ENCODE peak calls at places on chromosomes 16 and 17, in five cellular contexts. T is IMR-90, J is cardiac muscle cell, F is SJSA1, L is mesendoderm. Q is an unnamed sample.

GRCh38 chr17:20127660-20128413 is 118.7 kb downstream of the SPECC1 start:
- DNase-seq in T (peak; percentile 94), J (peak; percentile 12), F (peak; percentile 43), L (no peak), Q (no peak)

GRCh38 chr17:39671651-39672521 is 3.6 kb downstream of the PNMT start:
- DNase-seq in T (peak; percentile 27), J (peak; percentile 54), F (no peak), L (peak; percentile 70), Q (no peak)

GRCh38 chr17:50264263-50265113 is 9.8 kb upstream of the TMEM92 start:
- DNase-seq in T (peak; percentile 51), J (no peak), F (no peak), L (no peak), Q (no peak)

GRCh38 chr16:86639354-86639753 is 61.0 kb downstream of the FOXL1 start:
- DNase-seq in T (no peak), J (no peak), F (no peak), L (no peak), Q (no peak)

GRCh38 chr16:15777533-15778203 is 79.2 kb downstream of the MYH11 start:
- DNase-seq in T (peak; percentile 61), J (peak; percentile 75), F (peak; percentile 11), L (peak; percentile 90), Q (no peak)

GRCh38 chr17:61335105-61335844 is 64.4 kb upstream of the TBX2 start:
- DNase-seq in T (peak; percentile 93), J (peak; percentile 34), F (no peak), L (no peak), Q (no peak)

GRCh38 chr16:57184890-57185445 is 871 bp downstream of the PSME3IP1 start:
- DNase-seq in T (no peak), J (no peak), F (no peak), L (peak; percentile 11), Q (no peak)

GRCh38 chr17:1347681-1348318 is 52.2 kb downstream of the YWHAE start:
- DNase-seq in T (peak; percentile 16), J (no peak), F (peak; percentile 52), L (no peak), Q (no peak)

GRCh38 chr17:59707971-59708425 is 544 bp downstream of the VMP1 start:
- DNase-seq in T (no peak), J (no peak), F (no peak), L (no peak), Q (no peak)

GRCh38 chr16:49352923-49353322 is 20.7 kb upstream of the C16orf78 start:
- DNase-seq in T (no peak), J (peak; percentile 11), F (no peak), L (peak; percentile 87), Q (no peak)

GRCh38 chr17:7837375-7838290 is 3.6 kb downstream of the KDM6B start:
- DNase-seq in T (no peak), J (no peak), F (no peak), L (peak; percentile 51), Q (no peak)

DNA sequence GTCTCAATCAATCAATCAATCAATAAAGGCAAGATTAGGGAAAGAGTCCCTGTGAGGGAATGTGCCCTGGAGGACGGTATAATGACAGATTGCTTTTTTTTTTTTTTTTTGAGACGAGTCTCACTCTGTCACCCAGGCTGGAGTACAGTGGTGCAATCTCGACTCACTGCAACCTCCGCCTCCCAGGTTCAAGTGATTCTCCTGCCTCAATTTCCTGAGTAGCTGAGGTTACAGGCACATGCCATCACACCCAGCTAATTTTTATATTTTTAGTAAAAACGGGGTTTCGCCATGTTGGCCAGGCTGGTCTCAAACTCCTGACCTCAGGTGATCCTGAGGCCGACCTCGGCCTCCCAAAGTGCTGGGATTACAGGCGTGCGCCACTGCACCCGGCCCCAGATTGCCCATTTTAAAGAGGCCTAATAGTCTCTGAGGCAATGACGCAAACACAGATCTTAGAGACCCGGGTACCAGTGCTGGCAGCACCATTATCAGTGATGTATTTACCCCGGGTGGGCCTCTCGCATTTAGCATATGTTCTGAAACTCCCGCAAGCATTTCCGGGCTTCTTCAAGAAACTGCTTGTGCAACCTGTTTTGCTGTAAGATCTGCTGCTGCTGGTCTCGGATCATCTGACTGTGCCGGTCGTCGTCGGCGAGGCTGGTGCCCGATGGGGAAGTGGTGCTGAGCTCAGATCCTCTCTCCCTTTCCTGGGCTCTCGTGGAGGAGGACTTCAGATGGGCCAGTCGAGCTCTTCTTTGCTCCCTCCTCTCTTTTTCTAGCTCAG is 12.7 kb downstream of the CEP295NL start:
- DNase-seq in T (no peak), J (no peak), F (no peak), L (no peak), Q (no peak)
- H3K4me1 ChIP-seq in T (peaks cover 20% of the 10 kb centered on the region), J (no peaks in the 10 kb centered on the region), F (peaks cover 11% of the 10 kb centered on the region), L (no peaks in the 10 kb centered on the region), Q (peaks cover 12% of the 10 kb centered on the region)

DNA sequence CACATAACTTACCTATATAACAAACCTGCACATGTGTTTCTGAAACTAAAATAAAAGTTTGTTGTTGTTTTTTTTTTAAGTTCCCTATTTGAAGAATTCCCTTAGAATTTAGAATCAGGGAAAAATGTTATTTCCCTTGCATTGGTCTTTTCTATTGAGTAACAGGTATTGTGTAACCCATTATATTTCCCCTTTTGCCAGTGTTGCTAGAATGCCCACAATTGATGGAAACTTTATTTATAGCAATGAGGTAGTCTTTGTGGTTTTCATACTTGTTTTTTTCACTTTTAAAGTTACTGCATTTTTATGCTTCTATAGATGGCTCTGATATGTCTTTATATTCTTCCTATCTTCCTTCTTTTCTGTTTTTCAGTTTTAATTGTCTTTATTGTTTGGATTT is 3.9 kb downstream of the NLRP1 start:
- DNase-seq in T (peak; percentile 35), J (peak; percentile 53), F (no peak), L (no peak), Q (no peak)
- H3K4me3 ChIP-seq in T (no peak overlapping the region), J (no peak overlapping the region), F (no peak overlapping the region), L (no peak overlapping the region), Q (no peak overlapping the region)

GRCh38 chr16:88390265-88390664 is 7.5 kb downstream of the ZNF469 start:
- DNase-seq in T (no peak), J (no peak), F (no peak), L (no peak), Q (no peak)
- H3K27ac ChIP-seq in T (no peak overlapping the region), J (no peak overlapping the region), F (no peak overlapping the region), L (no peak overlapping the region), Q (no peak overlapping the region)

GRCh38 chr16:69932691-69933392 is 18.3 kb upstream of the CLEC18A start:
- DNase-seq in T (no peak), J (no peak), F (no peak), L (no peak), Q (no peak)
- H3K4me1 ChIP-seq in T (peaks cover 2% of the 10 kb centered on the region), J (peaks cover 27% of the 10 kb centered on the region), F (peaks cover 21% of the 10 kb centered on the region), L (no peaks in the 10 kb centered on the region), Q (no peaks in the 10 kb centered on the region)

GRCh38 chr17:63991611-63992010 is 6.5 kb upstream of the PRR29 start:
- DNase-seq in T (no peak), J (no peak), F (no peak), L (no peak), Q (no peak)

GRCh38 chr17:63987616-63988478 is 10.3 kb upstream of the PRR29 start:
- DNase-seq in T (no peak), J (no peak), F (no peak), L (no peak), Q (no peak)

GRCh38 chr17:63989622-63990345 is 8.4 kb upstream of the PRR29 start:
- DNase-seq in T (no peak), J (no peak), F (no peak), L (no peak), Q (no peak)

GRCh38 chr17:63986842-63987615 is 11.1 kb upstream of the PRR29 start:
- DNase-seq in T (no peak), J (no peak), F (no peak), L (no peak), Q (no peak)

GRCh38 chr17:63988741-63989621 is 9.2 kb upstream of the PRR29 start:
- DNase-seq in T (no peak), J (peak; percentile 42), F (no peak), L (peak; percentile 64), Q (no peak)
- H3K4me3 ChIP-seq in T (no peak overlapping the region), J (no peak overlapping the region), F (no peak overlapping the region), L (no peak overlapping the region), Q (no peak overlapping the region)

DNA sequence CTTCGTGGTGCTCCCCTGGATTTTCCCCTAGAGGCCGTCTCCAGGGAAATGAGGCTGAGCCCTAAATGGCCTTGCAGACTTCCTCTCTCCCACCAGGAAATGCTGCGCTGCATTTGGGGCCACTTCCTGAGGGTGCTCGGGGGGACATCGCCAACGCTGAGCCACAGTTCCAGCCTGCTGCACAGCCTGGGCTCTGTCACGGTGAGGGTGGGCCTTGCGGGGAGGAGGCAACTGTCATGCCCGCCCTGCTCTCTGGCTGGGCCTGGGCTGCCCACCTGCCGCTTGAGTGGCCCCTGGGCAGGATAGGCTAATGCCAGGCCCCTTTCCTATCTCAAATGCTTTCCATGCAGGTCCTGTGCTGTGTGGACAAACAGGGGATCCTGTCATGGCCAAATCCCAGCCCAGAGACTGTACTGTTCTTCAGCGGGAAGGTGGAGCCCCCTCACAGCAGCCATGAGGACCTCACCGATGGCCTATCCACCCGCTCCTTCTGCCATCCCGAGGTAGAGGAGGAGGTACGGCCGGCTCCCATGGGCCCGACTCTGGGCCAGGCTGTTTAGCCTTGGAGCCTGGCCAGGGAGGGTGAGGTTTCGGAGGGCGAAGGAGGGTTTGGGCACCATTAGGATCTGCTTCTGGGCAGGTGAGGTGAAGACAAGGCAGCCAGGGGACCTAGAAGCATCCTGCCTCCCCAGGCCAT is 24.2 kb downstream of the CASKIN2 start:
- DNase-seq in T (no peak), J (no peak), F (no peak), L (no peak), Q (no peak)
- H3K27ac ChIP-seq in T (no peak overlapping the region), J (no peak overlapping the region), F (no peak overlapping the region), L (no peak overlapping the region), Q (no peak overlapping the region)

GRCh38 chr17:76264755-76265623 is at the start of gene UBALD2:
- DNase-seq in T (peak; percentile 100), J (peak; percentile 100), F (peak; percentile 100), L (peak; percentile 99), Q (peak; percentile 99)
- H3K4me1 ChIP-seq in T (peaks cover 10% of the 10 kb centered on the region), J (peaks cover 37% of the 10 kb centered on the region), F (peaks cover 59% of the 10 kb centered on the region), L (peaks cover 9% of the 10 kb centered on the region), Q (peaks cover 69% of the 10 kb centered on the region)

GRCh38 chr16:10317425-10318001 is 68.3 kb upstream of the ATF7IP2 start:
- DNase-seq in T (no peak), J (no peak), F (no peak), L (no peak), Q (no peak)

GRCh38 chr16:10312023-10312422 is 73.8 kb upstream of the ATF7IP2 start:
- DNase-seq in T (no peak), J (no peak), F (no peak), L (no peak), Q (no peak)

GRCh38 chr16:10312784-10313724 is 72.8 kb upstream of the ATF7IP2 start:
- DNase-seq in T (no peak), J (no peak), F (no peak), L (no peak), Q (no peak)

GRCh38 chr16:10314811-10315210 is 71.0 kb upstream of the ATF7IP2 start:
- DNase-seq in T (no peak), J (peak; percentile 39), F (no peak), L (peak; percentile 39), Q (no peak)

GRCh38 chr16:10314317-10314716 is 71.5 kb upstream of the ATF7IP2 start:
- DNase-seq in T (no peak), J (no peak), F (no peak), L (no peak), Q (no peak)
- H3K4me3 ChIP-seq in T (no peak overlapping the region), J (no peak overlapping the region), F (no peak overlapping the region), L (no peak overlapping the region), Q (no peak overlapping the region)

DNA sequence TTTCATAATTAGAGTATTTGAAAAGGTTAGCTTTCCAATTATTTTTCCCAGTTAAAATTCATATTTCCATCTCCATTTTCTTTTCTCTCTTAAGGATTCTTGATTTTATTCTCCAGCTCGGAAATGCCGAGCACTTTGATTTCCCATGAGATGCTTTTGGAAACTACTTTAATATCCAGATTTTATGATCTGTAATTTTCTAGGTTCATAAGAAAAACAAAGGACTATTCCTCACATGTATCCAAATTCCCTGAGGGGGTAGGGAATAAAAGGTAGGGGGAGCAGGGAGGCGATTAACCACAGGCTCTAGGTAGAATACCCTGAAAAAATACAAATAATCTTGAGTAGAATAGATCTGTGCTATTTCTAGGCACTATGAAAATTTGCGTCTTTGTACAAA is 938 bp downstream of the RNF43 start:
- DNase-seq in T (no peak), J (no peak), F (no peak), L (no peak), Q (no peak)
- H3K27ac ChIP-seq in T (no peak overlapping the region), J (no peak overlapping the region), F (no peak overlapping the region), L (no peak overlapping the region), Q (peak overlapping the region; percentile 28)

Q was measured in CD8-positive, alpha-beta memory T cell.